ENCODE peak calls at places on chromosomes 16 and 17, in six cellular contexts. W is GM12878, Z is GM12892, S is lower leg skin, I is adrenal gland, J is ovary. P is an unnamed sample.

GRCh38 chr16:58020628-58021521 is 4.7 kb upstream of the MMP15 start:
- DNase-seq in W (no peak), Z (no peak), S (peak), I (peak), J (peak), P (no peak)

GRCh38 chr17:15233022-15233805 is 31.9 kb downstream of the PMP22 start:
- DNase-seq in W (no peak), Z (no peak), S (no peak), I (peak), J (no peak), P (no peak)

GRCh38 chr16:51402785-51403184 is 251.7 kb upstream of the SALL1 start:
- DNase-seq in W (no peak), Z (no peak), S (no peak), I (no peak), J (no peak), P (no peak)

GRCh38 chr17:42537156-42537805 is 1.2 kb downstream of the NAGLU start:
- DNase-seq in W (no peak), Z (no peak), S (no peak), I (no peak), J (no peak), P (no peak)

GRCh38 chr17:46173153-46173552 is 20.1 kb downstream of the KANSL1 start:
- DNase-seq in W (no peak), Z (no peak), S (no peak), I (no peak), J (no peak), P (no peak)

GRCh38 chr16:52773026-52773425 is 226.1 kb upstream of the TOX3 start:
- DNase-seq in W (no peak), Z (no peak), S (no peak), I (no peak), J (no peak), P (no peak)

GRCh38 chr17:28706471-28707338 is 5.0 kb downstream of the PROCA1 start:
- DNase-seq in W (no peak), Z (no peak), S (no peak), I (no peak), J (no peak), P (no peak)

GRCh38 chr17:17019891-17020456 is 22.3 kb upstream of the MPRIP start:
- DNase-seq in W (no peak), Z (no peak), S (no peak), I (no peak), J (no peak), P (no peak)

GRCh38 chr17:80724723-80725388 is 180.2 kb downstream of the RPTOR start:
- DNase-seq in W (no peak), Z (no peak), S (no peak), I (no peak), J (peak), P (no peak)

GRCh38 chr16:28538733-28539596 is at the start of gene NUPR1:
- DNase-seq in W (no peak), Z (no peak), S (peak), I (peak), J (peak), P (no peak)

GRCh38 chr17:42365136-42365535 is 23.1 kb downstream of the STAT3 start:
- DNase-seq in W (no peak), Z (no peak), S (no peak), I (peak), J (no peak), P (no peak)

GRCh38 chr16:67169642-67170167 is 633 bp upstream of the NOL3 start:
- DNase-seq in W (no peak), Z (no peak), S (no peak), I (no peak), J (peak), P (no peak)

GRCh38 chr17:58006563-58006923 is 503 bp downstream of the SRSF1 start:
- DNase-seq in W (no peak), Z (no peak), S (peak), I (peak), J (peak), P (no peak)

GRCh38 chr17:58006924-58007780 is at the start of gene SRSF1:
- DNase-seq in W (peak), Z (peak), S (peak), I (peak), J (peak), P (peak)

GRCh38 chr17:58004060-58004459 is 3.0 kb downstream of the SRSF1 start:
- DNase-seq in W (no peak), Z (no peak), S (no peak), I (no peak), J (no peak), P (no peak)

GRCh38 chr17:58005728-58006562 is 1.1 kb downstream of the SRSF1 start:
- DNase-seq in W (no peak), Z (no peak), S (no peak), I (no peak), J (no peak), P (no peak)

GRCh38 chr17:58005031-58005727 is 1.9 kb downstream of the SRSF1 start:
- DNase-seq in W (no peak), Z (no peak), S (no peak), I (no peak), J (no peak), P (no peak)
- TF ChIP-seq POLR2A in W (peak), Z (no peak), S (no peak), I (no peak), J (no peak), P (no peak)

DNA sequence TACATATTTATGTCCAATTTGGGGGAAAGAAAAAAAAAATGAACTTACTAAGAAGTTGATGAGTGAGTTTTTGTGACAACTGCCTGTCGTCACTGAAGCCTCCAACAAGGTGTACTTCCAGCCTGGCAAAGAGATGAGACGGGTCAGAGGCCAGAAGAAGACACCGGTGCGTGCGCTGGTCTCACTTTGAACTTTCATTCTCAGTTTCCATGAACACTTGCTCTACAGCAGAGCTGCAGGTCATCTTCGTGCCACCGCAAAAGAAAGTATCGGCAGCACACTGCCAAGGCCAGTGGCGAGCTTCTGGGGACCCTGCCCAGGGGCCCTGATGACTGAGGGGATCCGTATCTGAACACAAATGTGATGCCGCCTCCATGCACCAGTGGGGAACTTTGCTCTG is 11.6 kb downstream of the NTAN1 start:
- DNase-seq in W (no peak), Z (no peak), S (no peak), I (no peak), J (no peak), P (no peak)
- TF ChIP-seq POLR2A in W (no peak), Z (no peak), S (no peak), I (no peak), J (no peak), P (no peak)

GRCh38 chr17:78446833-78447232 is 68.4 kb downstream of the PGS1 start:
- DNase-seq in W (no peak), Z (no peak), S (no peak), I (no peak), J (no peak), P (no peak)

GRCh38 chr17:78444392-78444791 is 65.9 kb downstream of the PGS1 start:
- DNase-seq in W (no peak), Z (no peak), S (no peak), I (no peak), J (no peak), P (no peak)

GRCh38 chr17:78441271-78441986 is 63.0 kb downstream of the PGS1 start:
- DNase-seq in W (no peak), Z (no peak), S (no peak), I (no peak), J (no peak), P (no peak)

GRCh38 chr17:78438694-78439325 is 60.4 kb downstream of the PGS1 start:
- DNase-seq in W (no peak), Z (no peak), S (no peak), I (no peak), J (no peak), P (no peak)

GRCh38 chr17:78442648-78443128 is 64.2 kb downstream of the PGS1 start:
- DNase-seq in W (no peak), Z (no peak), S (peak), I (peak), J (no peak), P (no peak)
- TF ChIP-seq POLR2A in W (no peak), Z (no peak), S (no peak), I (no peak), J (no peak), P (no peak)

GRCh38 chr16:68259007-68259406 is 5.3 kb upstream of the SLC7A6 start:
- DNase-seq in W (no peak), Z (no peak), S (no peak), I (no peak), J (no peak), P (no peak)

GRCh38 chr16:68253721-68254120 is 8.5 kb downstream of the PLA2G15 start:
- DNase-seq in W (no peak), Z (no peak), S (no peak), I (no peak), J (no peak), P (no peak)

GRCh38 chr16:68257906-68258800 is 6.2 kb upstream of the SLC7A6 start:
- DNase-seq in W (no peak), Z (no peak), S (no peak), I (peak), J (no peak), P (no peak)

GRCh38 chr16:68257251-68257905 is 6.9 kb upstream of the SLC7A6 start:
- DNase-seq in W (no peak), Z (peak), S (no peak), I (no peak), J (no peak), P (peak)

DNA sequence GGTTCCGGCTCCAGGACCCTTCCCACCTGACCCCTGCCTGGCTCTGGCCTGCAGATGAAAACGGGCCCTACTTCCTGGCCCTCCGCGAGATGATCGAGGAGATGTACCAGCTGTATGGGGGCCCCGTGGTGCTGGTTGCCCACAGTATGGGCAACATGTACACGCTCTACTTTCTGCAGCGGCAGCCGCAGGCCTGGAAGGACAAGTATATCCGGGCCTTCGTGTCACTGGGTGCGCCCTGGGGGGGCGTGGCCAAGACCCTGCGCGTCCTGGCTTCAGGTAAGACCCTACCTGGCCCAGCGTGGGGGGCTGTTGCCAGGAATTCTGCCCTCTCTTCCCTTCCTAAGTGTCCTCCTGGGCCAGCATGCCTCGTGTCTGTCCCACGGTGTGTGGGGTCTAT is 8.6 kb upstream of the SLC7A6 start:
- DNase-seq in W (no peak), Z (no peak), S (no peak), I (no peak), J (no peak), P (no peak)
- TF ChIP-seq POLR2A in W (no peak), Z (no peak), S (no peak), I (no peak), J (no peak), P (no peak)